ENCODE peak calls at places on chromosomes 7 and 10, in four cellular contexts. Y, R, K and A are unnamed samples.

GRCh38 chr10:7593068-7593467 is 73.7 kb downstream of the ITIH5 start:
- DNase-seq in R (no peak), K (no peak), Y (no peak), A (no peak)

GRCh38 chr7:5383314-5384098 is 40.1 kb downstream of the TNRC18 start:
- DNase-seq in Y (no peak), R (no peak), K (no peak), A (no peak)

GRCh38 chr10:130575756-130576285 is 439.6 kb downstream of the GLRX3 start:
- DNase-seq in K (no peak), Y (no peak), R (no peak), A (no peak)

GRCh38 chr10:124095096-124095495 is 1.7 kb upstream of the CHST15 start:
- DNase-seq in R (no peak), Y (no peak), K (no peak), A (no peak)

GRCh38 chr7:45890902-45891461 is 2.7 kb downstream of the IGFBP1 start:
- DNase-seq in R (no peak), Y (peak), K (no peak), A (peak)

GRCh38 chr7:84022686-84023308 is 171.8 kb downstream of the SEMA3A start:
- DNase-seq in K (no peak), R (no peak), Y (no peak), A (no peak)

GRCh38 chr7:132131196-132131595 is 445.1 kb downstream of the PLXNA4 start:
- DNase-seq in Y (no peak), R (no peak), K (no peak), A (no peak)

GRCh38 chr10:19713800-19714525 is 102.3 kb upstream of the PLXDC2 start:
- DNase-seq in R (no peak), K (no peak), Y (no peak), A (no peak)

GRCh38 chr10:114166053-114166452 is 8.0 kb downstream of the CCDC186 start:
- DNase-seq in R (no peak), K (no peak), Y (no peak), A (no peak)

GRCh38 chr7:112411186-112411795 is 39.0 kb upstream of the IFRD1 start:
- DNase-seq in Y (peak), R (no peak), K (no peak), A (no peak)

GRCh38 chr7:73707045-73707631 is 12.3 kb downstream of the STX1A start:
- DNase-seq in Y (no peak), R (peak), K (no peak), A (peak)

GRCh38 chr7:148264933-148265557 is 325.5 kb upstream of the C7orf33 start:
- DNase-seq in K (peak), R (no peak), Y (peak), A (peak)